ENCODE peak calls at places on chromosomes 6 and 20, in six cellular contexts. One of them, this sample, is unnamed.

GRCh38 chr20:57638173-57638894 is 18.1 kb upstream of the ZBP1 start:
- DNase-seq in AG09319: no peak
- DNase-seq in pancreas: no peak
- DNase-seq in astrocyte of the spinal cord: no peak
- DNase-seq in lower leg skin: no peak
- DNase-seq in tibial artery: no peak
- DNase-seq in this sample: no peak

GRCh38 chr20:54103067-54103761 is 32.8 kb upstream of the BCAS1 start:
- DNase-seq in AG09319: no peak
- DNase-seq in pancreas: peak; percentile 87
- DNase-seq in astrocyte of the spinal cord: peak; percentile 65
- DNase-seq in lower leg skin: peak; percentile 49
- DNase-seq in tibial artery: peak; percentile 68
- DNase-seq in this sample: peak; percentile 75

GRCh38 chr6:152112503-152113261 is 305.2 kb downstream of the ESR1 start:
- DNase-seq in AG09319: no peak
- DNase-seq in pancreas: no peak
- DNase-seq in astrocyte of the spinal cord: no peak
- DNase-seq in lower leg skin: no peak
- DNase-seq in tibial artery: peak; percentile 84
- DNase-seq in this sample: no peak

GRCh38 chr20:39903806-39904205 is 785.2 kb downstream of the MAFB start:
- DNase-seq in AG09319: no peak
- DNase-seq in pancreas: no peak
- DNase-seq in astrocyte of the spinal cord: no peak
- DNase-seq in lower leg skin: no peak
- DNase-seq in tibial artery: no peak
- DNase-seq in this sample: no peak

GRCh38 chr6:137552809-137553208 is 58.6 kb upstream of the OLIG3 start:
- DNase-seq in AG09319: no peak
- DNase-seq in pancreas: no peak
- DNase-seq in astrocyte of the spinal cord: no peak
- DNase-seq in lower leg skin: no peak
- DNase-seq in tibial artery: no peak
- DNase-seq in this sample: no peak

GRCh38 chr6:19731286-19731685 is 105.9 kb upstream of the ID4 start:
- DNase-seq in AG09319: peak; percentile 46
- DNase-seq in pancreas: no peak
- DNase-seq in astrocyte of the spinal cord: peak; percentile 88
- DNase-seq in lower leg skin: no peak
- DNase-seq in tibial artery: no peak
- DNase-seq in this sample: no peak

GRCh38 chr6:105594821-105595220 is 191.9 kb upstream of the PREP start:
- DNase-seq in AG09319: no peak
- DNase-seq in pancreas: no peak
- DNase-seq in astrocyte of the spinal cord: peak; percentile 57
- DNase-seq in lower leg skin: no peak
- DNase-seq in tibial artery: no peak
- DNase-seq in this sample: no peak

GRCh38 chr20:51563597-51564332 is 21.2 kb upstream of the NFATC2 start:
- DNase-seq in AG09319: peak; percentile 61
- DNase-seq in pancreas: no peak
- DNase-seq in astrocyte of the spinal cord: peak; percentile 95
- DNase-seq in lower leg skin: peak; percentile 45
- DNase-seq in tibial artery: peak; percentile 78
- DNase-seq in this sample: no peak

GRCh38 chr20:57432874-57433491 is 41.8 kb downstream of the RBM38 start:
- DNase-seq in AG09319: no peak
- DNase-seq in pancreas: peak; percentile 40
- DNase-seq in astrocyte of the spinal cord: no peak
- DNase-seq in lower leg skin: peak; percentile 37
- DNase-seq in tibial artery: peak; percentile 75
- DNase-seq in this sample: no peak

GRCh38 chr6:42762338-42762929 is 16.5 kb upstream of the TBCC start:
- DNase-seq in AG09319: no peak
- DNase-seq in pancreas: no peak
- DNase-seq in astrocyte of the spinal cord: no peak
- DNase-seq in lower leg skin: no peak
- DNase-seq in tibial artery: no peak
- DNase-seq in this sample: no peak

GRCh38 chr6:42762950-42763349 is 17.0 kb upstream of the TBCC start:
- DNase-seq in AG09319: no peak
- DNase-seq in pancreas: no peak
- DNase-seq in astrocyte of the spinal cord: no peak
- DNase-seq in lower leg skin: no peak
- DNase-seq in tibial artery: no peak
- DNase-seq in this sample: no peak

GRCh38 chr6:42761287-42762067 is 15.6 kb upstream of the TBCC start:
- DNase-seq in AG09319: no peak
- DNase-seq in pancreas: no peak
- DNase-seq in astrocyte of the spinal cord: no peak
- DNase-seq in lower leg skin: no peak
- DNase-seq in tibial artery: no peak
- DNase-seq in this sample: no peak

GRCh38 chr6:42756713-42757112 is 10.8 kb upstream of the TBCC start:
- DNase-seq in AG09319: no peak
- DNase-seq in pancreas: no peak
- DNase-seq in astrocyte of the spinal cord: no peak
- DNase-seq in lower leg skin: no peak
- DNase-seq in tibial artery: peak; percentile 32
- DNase-seq in this sample: no peak

GRCh38 chr6:42758756-42759430 is 13.0 kb upstream of the TBCC start:
- DNase-seq in AG09319: no peak
- DNase-seq in pancreas: no peak
- DNase-seq in astrocyte of the spinal cord: no peak
- DNase-seq in lower leg skin: no peak
- DNase-seq in tibial artery: no peak
- DNase-seq in this sample: no peak
- TF ChIP-seq CTCF in AG09319: no peak
- TF ChIP-seq CTCF in pancreas: no peak
- TF ChIP-seq CTCF in astrocyte of the spinal cord: no peak
- TF ChIP-seq CTCF in lower leg skin: no peak
- TF ChIP-seq CTCF in tibial artery: no peak
- TF ChIP-seq CTCF in this sample: no peak

DNA sequence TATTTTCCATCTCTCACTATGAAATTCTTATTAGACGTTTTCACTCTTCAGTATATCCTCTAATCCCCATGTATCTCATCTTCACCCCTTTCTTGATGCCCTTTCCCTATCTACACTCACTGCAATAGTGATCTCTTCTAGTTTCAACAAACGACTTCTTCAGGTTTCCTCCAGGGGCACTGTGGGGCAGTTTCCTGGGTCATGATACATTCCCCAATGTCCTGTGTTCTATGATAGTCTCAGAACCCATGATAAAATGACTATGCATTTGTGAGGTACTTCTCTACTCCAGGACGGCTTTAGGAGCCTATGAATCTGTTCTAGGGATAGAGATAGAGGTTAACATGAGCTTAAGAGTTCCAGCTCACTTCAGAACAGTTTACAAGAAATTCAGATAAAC is 183.3 kb downstream of the FOXC1 start:
- DNase-seq in AG09319: no peak
- DNase-seq in pancreas: no peak
- DNase-seq in astrocyte of the spinal cord: no peak
- DNase-seq in lower leg skin: no peak
- DNase-seq in tibial artery: no peak
- DNase-seq in this sample: no peak
- TF ChIP-seq CTCF in AG09319: peak; percentile 22
- TF ChIP-seq CTCF in pancreas: no peak
- TF ChIP-seq CTCF in astrocyte of the spinal cord: peak; percentile 56
- TF ChIP-seq CTCF in lower leg skin: no peak
- TF ChIP-seq CTCF in tibial artery: peak; percentile 30
- TF ChIP-seq CTCF in this sample: peak; percentile 67

GRCh38 chr6:161360505-161360904 is 86.6 kb upstream of the AGPAT4 start:
- DNase-seq in AG09319: no peak
- DNase-seq in pancreas: no peak
- DNase-seq in astrocyte of the spinal cord: no peak
- DNase-seq in lower leg skin: no peak
- DNase-seq in tibial artery: no peak
- DNase-seq in this sample: no peak

GRCh38 chr6:161359617-161359945 is 85.7 kb upstream of the AGPAT4 start:
- DNase-seq in AG09319: no peak
- DNase-seq in pancreas: no peak
- DNase-seq in astrocyte of the spinal cord: no peak
- DNase-seq in lower leg skin: no peak
- DNase-seq in tibial artery: no peak
- DNase-seq in this sample: no peak

GRCh38 chr6:161362266-161362665 is 88.4 kb upstream of the AGPAT4 start:
- DNase-seq in AG09319: no peak
- DNase-seq in pancreas: no peak
- DNase-seq in astrocyte of the spinal cord: no peak
- DNase-seq in lower leg skin: no peak
- DNase-seq in tibial artery: no peak
- DNase-seq in this sample: no peak

GRCh38 chr6:161363286-161363685 is 89.4 kb upstream of the AGPAT4 start:
- DNase-seq in AG09319: no peak
- DNase-seq in pancreas: no peak
- DNase-seq in astrocyte of the spinal cord: no peak
- DNase-seq in lower leg skin: no peak
- DNase-seq in tibial artery: no peak
- DNase-seq in this sample: no peak

DNA sequence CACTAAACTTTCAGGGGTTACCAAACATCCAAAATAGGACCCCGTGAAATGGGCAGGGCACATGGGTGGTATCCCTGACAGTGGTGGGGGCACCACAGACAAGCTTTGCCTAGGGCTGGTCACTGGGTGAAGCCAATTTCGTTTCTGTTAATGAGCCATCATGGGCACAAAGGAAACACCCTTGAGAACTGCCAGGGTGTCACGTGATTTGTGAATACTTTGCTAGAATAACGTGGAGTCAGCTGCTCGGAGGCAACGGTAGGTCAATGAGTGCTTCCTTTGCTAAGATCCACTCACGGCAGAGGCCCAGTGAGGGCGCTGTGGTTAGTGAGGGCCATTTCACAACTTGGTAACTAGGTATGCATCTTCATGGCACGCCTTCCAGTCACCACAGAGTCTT is 87.7 kb upstream of the AGPAT4 start:
- DNase-seq in AG09319: no peak
- DNase-seq in pancreas: no peak
- DNase-seq in astrocyte of the spinal cord: no peak
- DNase-seq in lower leg skin: no peak
- DNase-seq in tibial artery: no peak
- DNase-seq in this sample: no peak
- TF ChIP-seq CTCF in AG09319: no peak
- TF ChIP-seq CTCF in pancreas: no peak
- TF ChIP-seq CTCF in astrocyte of the spinal cord: no peak
- TF ChIP-seq CTCF in lower leg skin: no peak
- TF ChIP-seq CTCF in tibial artery: no peak
- TF ChIP-seq CTCF in this sample: no peak

GRCh38 chr6:107636486-107636885 is 146.6 kb downstream of the SOBP start:
- DNase-seq in AG09319: no peak
- DNase-seq in pancreas: no peak
- DNase-seq in astrocyte of the spinal cord: no peak
- DNase-seq in lower leg skin: no peak
- DNase-seq in tibial artery: no peak
- DNase-seq in this sample: no peak
- TF ChIP-seq CTCF in AG09319: no peak
- TF ChIP-seq CTCF in pancreas: no peak
- TF ChIP-seq CTCF in astrocyte of the spinal cord: no peak
- TF ChIP-seq CTCF in lower leg skin: no peak
- TF ChIP-seq CTCF in tibial artery: no peak
- TF ChIP-seq CTCF in this sample: no peak